ENCODE peak calls at places on chromosome 2, in six cellular contexts. O, T, Y, G, I and D are unnamed samples.

GRCh38 chr2:121080013-121080772 is 204.8 kb downstream of the TFCP2L1 start:
- DNase-seq in G (peak), Y (peak), O (peak), I (peak), T (peak), D (peak)

GRCh38 chr2:23658466-23658942 is 268.4 kb downstream of the ATAD2B start:
- DNase-seq in T (no peak), G (no peak), I (no peak), Y (no peak), O (no peak), D (peak)

GRCh38 chr2:177164584-177165052 is 48.0 kb upstream of the HNRNPA3 start:
- DNase-seq in I (peak), T (peak), Y (peak), G (peak), O (peak), D (peak)

GRCh38 chr2:112031473-112031872 is 23.6 kb upstream of the TMEM87B start:
- DNase-seq in I (no peak), T (no peak), O (no peak), Y (no peak), G (no peak), D (no peak)

GRCh38 chr2:191105082-191105481 is 45.7 kb downstream of the STAT4 start:
- DNase-seq in Y (no peak), O (no peak), I (no peak), G (no peak), T (no peak), D (no peak)

GRCh38 chr2:113156278-113157107 is 17.3 kb upstream of the PSD4 start:
- DNase-seq in I (no peak), O (no peak), T (no peak), G (no peak), Y (peak), D (no peak)

GRCh38 chr2:206083602-206084467 is 2.1 kb downstream of the INO80D start:
- DNase-seq in T (peak), O (no peak), I (no peak), Y (peak), G (no peak), D (peak)

GRCh38 chr2:80496770-80497169 is 192.2 kb upstream of the LRRTM1 start:
- DNase-seq in Y (no peak), T (no peak), G (no peak), O (no peak), I (peak), D (no peak)

GRCh38 chr2:65031341-65032015 is 24.7 kb upstream of the CEP68 start:
- DNase-seq in O (no peak), G (no peak), I (no peak), T (no peak), Y (peak), D (no peak)

GRCh38 chr2:9769171-9770005 is 73.9 kb upstream of the TAF1B start:
- DNase-seq in Y (peak), O (peak), I (no peak), G (no peak), T (no peak), D (no peak)

GRCh38 chr2:229725716-229726346 is 11.5 kb upstream of the DNER start:
- DNase-seq in O (no peak), I (no peak), G (no peak), T (peak), Y (no peak), D (peak)

GRCh38 chr2:168935810-168936581 is 34.9 kb downstream of the G6PC2 start:
- DNase-seq in I (no peak), O (peak), T (no peak), G (no peak), Y (no peak), D (no peak)

GRCh38 chr2:85564144-85564563 is 2.9 kb upstream of the GGCX start:
- DNase-seq in Y (no peak), G (peak), I (no peak), O (no peak), T (no peak), D (no peak)

GRCh38 chr2:28662044-28662443 is 89.6 kb upstream of the PPP1CB start:
- DNase-seq in G (no peak), I (peak), O (no peak), T (no peak), Y (no peak), D (no peak)

GRCh38 chr2:67867735-67868134 is 195.1 kb downstream of the C1D start:
- DNase-seq in G (no peak), T (no peak), Y (no peak), I (no peak), O (no peak), D (no peak)

GRCh38 chr2:26172866-26173595 is at the start of gene GAREM2:
- DNase-seq in G (no peak), Y (no peak), O (peak), I (peak), T (peak), D (no peak)

GRCh38 chr2:46076251-46076650 is 221.0 kb upstream of the EPAS1 start:
- DNase-seq in I (no peak), O (no peak), T (no peak), G (no peak), Y (no peak), D (no peak)

GRCh38 chr2:141331127-141331526 is 799.7 kb downstream of the LRP1B start:
- DNase-seq in G (no peak), O (no peak), Y (no peak), T (no peak), I (peak), D (no peak)

GRCh38 chr2:145815933-145816332 is 1296.0 kb upstream of the ZEB2 start:
- DNase-seq in O (no peak), Y (no peak), T (no peak), G (no peak), I (no peak), D (no peak)

GRCh38 chr2:238120463-238121298 is 17.8 kb upstream of the KLHL30 start:
- DNase-seq in Y (no peak), T (no peak), O (no peak), I (peak), G (no peak), D (no peak)

GRCh38 chr2:53633441-53633840 is 134.2 kb upstream of the CHAC2 start:
- DNase-seq in G (no peak), O (no peak), Y (no peak), I (peak), T (no peak), D (no peak)

GRCh38 chr2:88999365-88999764 is 307.9 kb downstream of the RPIA start:
- DNase-seq in I (no peak), Y (no peak), T (no peak), G (no peak), O (no peak), D (no peak)

GRCh38 chr2:63053235-63053888 is 2.7 kb downstream of the OTX1 start:
- DNase-seq in I (no peak), G (no peak), O (no peak), Y (no peak), T (no peak), D (no peak)

GRCh38 chr2:149364839-149365238 is 34.5 kb downstream of the LYPD6 start:
- DNase-seq in G (no peak), T (no peak), O (no peak), I (no peak), Y (no peak), D (no peak)

GRCh38 chr2:6791682-6792081 is 74.0 kb downstream of the CMPK2 start:
- DNase-seq in Y (no peak), G (no peak), T (no peak), O (no peak), I (no peak), D (no peak)

GRCh38 chr2:238247002-238247822 is 7.4 kb upstream of the HES6 start:
- DNase-seq in O (no peak), Y (no peak), T (no peak), I (no peak), G (no peak), D (no peak)

GRCh38 chr2:14816069-14816738 is 183.7 kb downstream of the LRATD1 start:
- DNase-seq in G (no peak), I (no peak), Y (no peak), O (no peak), T (no peak), D (no peak)

GRCh38 chr2:26612522-26613240 is 28.5 kb downstream of the CIB4 start:
- DNase-seq in I (no peak), G (no peak), Y (no peak), T (no peak), O (no peak), D (no peak)

GRCh38 chr2:233711312-233712008 is 1.2 kb upstream of the UGT1A5 start:
- DNase-seq in T (peak), G (peak), Y (peak), I (peak), O (peak), D (peak)

GRCh38 chr2:172234716-172235661 is 132.3 kb upstream of the DLX2 start:
- DNase-seq in G (no peak), I (no peak), O (peak), Y (peak), T (peak), D (no peak)

GRCh38 chr2:25567406-25567805 is 106.0 kb downstream of the DTNB start:
- DNase-seq in Y (no peak), G (peak), I (peak), O (no peak), T (peak), D (peak)

GRCh38 chr2:60958361-60958760 is 59.2 kb upstream of the PEX13 start:
- DNase-seq in Y (no peak), O (no peak), T (no peak), G (no peak), I (no peak), D (no peak)

GRCh38 chr2:152236191-152236925 is 60.8 kb upstream of the STAM2 start:
- DNase-seq in G (no peak), T (no peak), Y (no peak), O (no peak), I (no peak), D (no peak)